ENCODE peak calls at places on chromosomes 16 and 17, in four cellular contexts. One of them, this sample, is unnamed.

GRCh38 chr16:7509919-7510705 is 177.5 kb downstream of the RBFOX1 start:
- DNase-seq in MM.1S: no peak
- DNase-seq in OCI-LY7: no peak
- DNase-seq in CD8-positive, alpha-beta T cell: no peak
- DNase-seq in this sample: no peak

GRCh38 chr16:766820-767640 is 6.5 kb downstream of the MSLN start:
- DNase-seq in OCI-LY7: no peak
- DNase-seq in MM.1S: no peak
- DNase-seq in CD8-positive, alpha-beta T cell: no peak
- DNase-seq in this sample: no peak

GRCh38 chr17:65246252-65246651 is 109.1 kb downstream of the RGS9 start:
- DNase-seq in OCI-LY7: no peak
- DNase-seq in MM.1S: no peak
- DNase-seq in CD8-positive, alpha-beta T cell: no peak
- DNase-seq in this sample: no peak

GRCh38 chr17:44489581-44489980 is 13.6 kb downstream of the GPATCH8 start:
- DNase-seq in OCI-LY7: no peak
- DNase-seq in CD8-positive, alpha-beta T cell: no peak
- DNase-seq in MM.1S: no peak
- DNase-seq in this sample: no peak

GRCh38 chr17:57092171-57092570 is 7.1 kb downstream of the AKAP1 start:
- DNase-seq in OCI-LY7: peak
- DNase-seq in CD8-positive, alpha-beta T cell: no peak
- DNase-seq in MM.1S: no peak
- DNase-seq in this sample: no peak

GRCh38 chr17:42618442-42619150 is 9.1 kb downstream of the TUBG1 start:
- DNase-seq in OCI-LY7: peak
- DNase-seq in MM.1S: peak
- DNase-seq in CD8-positive, alpha-beta T cell: no peak
- DNase-seq in this sample: no peak

GRCh38 chr17:9842057-9842758 is 16.5 kb downstream of the GLP2R start:
- DNase-seq in MM.1S: no peak
- DNase-seq in OCI-LY7: no peak
- DNase-seq in CD8-positive, alpha-beta T cell: no peak
- DNase-seq in this sample: no peak

GRCh38 chr16:15643453-15644305 is 725 bp upstream of the MARF1 start:
- DNase-seq in OCI-LY7: peak
- DNase-seq in MM.1S: peak
- DNase-seq in CD8-positive, alpha-beta T cell: no peak
- DNase-seq in this sample: peak

GRCh38 chr17:76997981-76998531 is 129.9 kb downstream of the MGAT5B start:
- DNase-seq in CD8-positive, alpha-beta T cell: peak
- DNase-seq in MM.1S: peak
- DNase-seq in OCI-LY7: peak
- DNase-seq in this sample: peak

GRCh38 chr17:49696233-49696761 is 11.5 kb downstream of the SLC35B1 start:
- DNase-seq in MM.1S: no peak
- DNase-seq in OCI-LY7: no peak
- DNase-seq in CD8-positive, alpha-beta T cell: peak
- DNase-seq in this sample: no peak

GRCh38 chr16:67026570-67026969 is 2.4 kb upstream of the CBFB start:
- DNase-seq in OCI-LY7: no peak
- DNase-seq in CD8-positive, alpha-beta T cell: no peak
- DNase-seq in MM.1S: no peak
- DNase-seq in this sample: no peak

GRCh38 chr16:11156401-11156800 is 99.6 kb downstream of the SOCS1 start:
- DNase-seq in MM.1S: no peak
- DNase-seq in CD8-positive, alpha-beta T cell: no peak
- DNase-seq in OCI-LY7: no peak
- DNase-seq in this sample: no peak

GRCh38 chr17:17352836-17353624 is 49.9 kb downstream of the NT5M start:
- DNase-seq in CD8-positive, alpha-beta T cell: no peak
- DNase-seq in OCI-LY7: no peak
- DNase-seq in MM.1S: no peak
- DNase-seq in this sample: no peak

GRCh38 chr17:32814837-32815236 is 62.1 kb downstream of the MYO1D start:
- DNase-seq in CD8-positive, alpha-beta T cell: no peak
- DNase-seq in MM.1S: no peak
- DNase-seq in OCI-LY7: no peak
- DNase-seq in this sample: no peak

GRCh38 chr16:50708373-50709060 is 15.1 kb downstream of the NOD2 start:
- DNase-seq in MM.1S: no peak
- DNase-seq in CD8-positive, alpha-beta T cell: no peak
- DNase-seq in OCI-LY7: no peak
- DNase-seq in this sample: no peak

GRCh38 chr17:65856865-65857264 is 295.4 kb upstream of the AXIN2 start:
- DNase-seq in OCI-LY7: no peak
- DNase-seq in CD8-positive, alpha-beta T cell: no peak
- DNase-seq in MM.1S: no peak
- DNase-seq in this sample: no peak

GRCh38 chr17:80693511-80693910 is 148.9 kb downstream of the RPTOR start:
- DNase-seq in MM.1S: no peak
- DNase-seq in OCI-LY7: no peak
- DNase-seq in CD8-positive, alpha-beta T cell: no peak
- DNase-seq in this sample: no peak

GRCh38 chr17:58702045-58702476 is 9.7 kb downstream of the RAD51C start:
- DNase-seq in MM.1S: no peak
- DNase-seq in CD8-positive, alpha-beta T cell: no peak
- DNase-seq in OCI-LY7: no peak
- DNase-seq in this sample: no peak
- H3K27ac ChIP-seq in MM.1S: no peak
- H3K27ac ChIP-seq in CD8-positive, alpha-beta T cell: no peak
- H3K27ac ChIP-seq in OCI-LY7: no peak
- H3K27ac ChIP-seq in this sample: no peak

DNA sequence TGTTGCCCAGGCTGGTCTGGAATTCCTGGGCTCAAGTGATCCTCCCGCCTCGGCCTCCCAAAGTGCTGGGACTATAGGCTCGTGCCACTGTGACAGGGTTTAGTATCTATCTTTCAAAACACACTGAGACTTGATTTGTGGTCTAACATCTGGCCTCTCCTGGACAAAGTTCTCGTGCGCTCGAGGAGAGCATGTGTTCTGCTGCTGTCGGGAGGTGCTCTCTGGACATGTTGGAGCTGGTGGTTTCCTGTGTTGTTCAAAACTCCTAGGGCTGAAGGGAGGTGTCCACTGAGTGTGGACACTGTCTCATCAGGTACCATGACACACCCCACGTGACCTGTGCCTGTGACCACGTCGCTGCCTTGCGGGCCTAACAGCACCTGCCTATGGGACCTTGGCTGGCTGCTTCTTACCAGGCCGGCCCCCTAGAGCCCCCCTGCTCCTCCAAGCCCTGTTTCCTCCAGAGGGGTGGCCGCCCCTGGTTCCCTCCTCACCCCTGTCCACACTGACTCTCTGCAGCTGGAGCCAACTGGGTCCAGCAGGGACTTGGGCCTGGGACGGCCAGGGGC is 5.6 kb downstream of the RFNG start:
- DNase-seq in CD8-positive, alpha-beta T cell: no peak
- DNase-seq in OCI-LY7: no peak
- DNase-seq in MM.1S: no peak
- DNase-seq in this sample: no peak
- H3K27ac ChIP-seq in CD8-positive, alpha-beta T cell: no peak
- H3K27ac ChIP-seq in OCI-LY7: no peak
- H3K27ac ChIP-seq in MM.1S: no peak
- H3K27ac ChIP-seq in this sample: no peak

GRCh38 chr17:41024702-41025101 is 2.3 kb downstream of the KRTAP1-5 start:
- DNase-seq in CD8-positive, alpha-beta T cell: no peak
- DNase-seq in MM.1S: no peak
- DNase-seq in OCI-LY7: no peak
- DNase-seq in this sample: no peak

GRCh38 chr17:41015473-41015872 is 6.5 kb upstream of the KRTAP3-1 start:
- DNase-seq in MM.1S: no peak
- DNase-seq in CD8-positive, alpha-beta T cell: no peak
- DNase-seq in OCI-LY7: no peak
- DNase-seq in this sample: no peak

GRCh38 chr17:41020346-41020745 is 6.7 kb downstream of the KRTAP1-5 start:
- DNase-seq in OCI-LY7: no peak
- DNase-seq in MM.1S: no peak
- DNase-seq in CD8-positive, alpha-beta T cell: no peak
- DNase-seq in this sample: no peak

GRCh38 chr17:41016578-41017215 is 7.8 kb upstream of the KRTAP3-1 start:
- DNase-seq in CD8-positive, alpha-beta T cell: no peak
- DNase-seq in OCI-LY7: no peak
- DNase-seq in MM.1S: no peak
- DNase-seq in this sample: no peak

DNA sequence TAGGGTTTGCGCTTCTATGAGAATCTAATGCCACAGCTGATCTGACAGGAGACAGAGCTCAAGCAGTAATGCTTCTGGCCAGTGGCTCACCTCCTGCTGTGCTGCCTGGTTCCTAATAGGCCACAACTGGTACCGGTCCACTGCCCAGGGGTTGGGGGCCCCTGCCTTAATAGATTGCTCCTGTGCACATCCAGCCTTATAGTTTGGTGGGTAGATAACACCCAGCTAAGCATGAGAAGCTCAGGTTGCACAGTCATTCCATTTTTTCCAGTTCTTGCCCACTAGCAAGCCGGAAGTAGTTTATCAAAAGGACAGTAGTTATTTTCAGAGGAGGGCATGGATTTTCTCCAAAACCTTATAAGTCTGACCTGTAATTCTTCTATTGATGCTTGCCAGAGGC is 7.6 kb downstream of the KRTAP1-5 start:
- DNase-seq in OCI-LY7: no peak
- DNase-seq in CD8-positive, alpha-beta T cell: no peak
- DNase-seq in MM.1S: no peak
- DNase-seq in this sample: no peak
- H3K27ac ChIP-seq in OCI-LY7: no peak
- H3K27ac ChIP-seq in CD8-positive, alpha-beta T cell: no peak
- H3K27ac ChIP-seq in MM.1S: no peak
- H3K27ac ChIP-seq in this sample: no peak

DNA sequence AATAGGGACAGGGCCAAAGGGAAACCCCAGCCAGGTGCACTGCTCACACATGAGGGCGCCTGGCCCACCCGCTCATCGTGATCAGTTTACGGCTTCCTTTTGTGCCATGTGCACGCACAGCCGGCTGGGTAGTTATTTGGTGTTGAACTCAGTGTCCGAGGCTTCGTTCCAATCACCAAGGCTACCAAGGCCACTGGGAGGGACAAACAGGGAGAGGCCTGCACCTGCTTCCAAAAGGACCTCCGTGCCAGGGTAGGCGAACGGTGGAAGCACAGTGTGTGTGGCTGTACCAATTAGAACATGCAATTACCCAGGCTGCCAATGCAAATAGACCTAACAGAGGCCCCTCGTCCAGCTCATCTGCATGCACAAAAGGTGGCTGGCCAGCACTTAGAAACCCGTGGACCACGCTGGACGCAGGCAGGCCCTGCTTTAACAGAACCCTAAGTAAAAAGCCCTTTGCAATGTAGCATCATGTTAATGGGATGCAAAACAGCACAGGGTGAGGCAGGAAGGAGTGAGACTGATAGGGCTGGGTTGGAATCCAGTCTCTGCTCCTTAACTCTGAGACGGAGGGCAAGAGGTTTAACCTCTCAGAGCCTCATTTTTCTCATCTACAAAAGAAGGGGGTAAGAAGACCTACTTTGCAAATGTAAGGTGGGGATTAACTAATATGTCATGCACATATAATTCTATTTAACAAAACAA is 204.0 kb downstream of the XYLT1 start:
- DNase-seq in MM.1S: no peak
- DNase-seq in CD8-positive, alpha-beta T cell: no peak
- DNase-seq in OCI-LY7: no peak
- DNase-seq in this sample: no peak
- H3K27ac ChIP-seq in MM.1S: no peak
- H3K27ac ChIP-seq in CD8-positive, alpha-beta T cell: no peak
- H3K27ac ChIP-seq in OCI-LY7: no peak
- H3K27ac ChIP-seq in this sample: no peak

GRCh38 chr17:40123811-40124114 is 2.0 kb downstream of the MSL1 start:
- DNase-seq in CD8-positive, alpha-beta T cell: no peak
- DNase-seq in OCI-LY7: no peak
- DNase-seq in MM.1S: no peak
- DNase-seq in this sample: no peak
- H3K27ac ChIP-seq in CD8-positive, alpha-beta T cell: peak
- H3K27ac ChIP-seq in OCI-LY7: peak
- H3K27ac ChIP-seq in MM.1S: peak
- H3K27ac ChIP-seq in this sample: peak

DNA sequence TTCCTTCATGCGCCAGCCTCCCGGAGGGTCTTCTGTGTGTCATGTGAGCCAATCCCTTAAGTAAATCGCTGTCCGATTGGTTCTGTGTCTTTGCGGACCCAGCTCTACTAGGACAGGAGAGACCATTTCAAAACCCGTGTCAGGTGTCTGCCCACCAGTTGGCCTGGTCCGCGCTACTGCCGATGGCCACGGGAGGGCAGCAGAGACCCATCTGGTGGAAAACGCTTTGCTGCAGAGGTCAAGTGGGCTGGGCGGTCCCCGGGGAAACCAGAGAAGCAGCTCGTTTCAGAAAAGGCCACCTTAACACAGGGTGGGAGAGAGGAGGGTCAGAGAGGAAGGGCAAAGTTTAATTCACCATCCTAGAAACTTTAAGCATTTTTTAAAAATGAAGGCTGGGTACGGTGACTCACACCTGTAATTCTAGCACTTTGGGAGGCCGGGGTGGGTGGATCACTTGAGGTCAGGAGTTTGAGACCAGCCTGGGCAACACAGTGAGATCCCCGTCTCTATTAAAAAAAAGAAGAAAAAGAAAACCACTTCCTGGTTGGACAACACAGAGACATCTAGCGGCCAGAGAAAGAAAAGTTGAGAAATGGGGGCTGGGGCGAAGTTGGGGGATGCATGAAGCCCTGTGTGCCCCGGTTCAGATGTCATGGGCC is 2.8 kb upstream of the CIBAR2 start:
- DNase-seq in OCI-LY7: peak
- DNase-seq in CD8-positive, alpha-beta T cell: peak
- DNase-seq in MM.1S: peak
- DNase-seq in this sample: peak
- H3K27ac ChIP-seq in OCI-LY7: no peak
- H3K27ac ChIP-seq in CD8-positive, alpha-beta T cell: no peak
- H3K27ac ChIP-seq in MM.1S: no peak
- H3K27ac ChIP-seq in this sample: no peak

GRCh38 chr16:47571711-47572110 is 110.6 kb downstream of the PHKB start:
- DNase-seq in MM.1S: no peak
- DNase-seq in OCI-LY7: no peak
- DNase-seq in CD8-positive, alpha-beta T cell: no peak
- DNase-seq in this sample: no peak

GRCh38 chr16:47565454-47565853 is 104.3 kb downstream of the PHKB start:
- DNase-seq in MM.1S: no peak
- DNase-seq in CD8-positive, alpha-beta T cell: no peak
- DNase-seq in OCI-LY7: no peak
- DNase-seq in this sample: no peak

GRCh38 chr16:47568355-47568754 is 107.2 kb downstream of the PHKB start:
- DNase-seq in CD8-positive, alpha-beta T cell: no peak
- DNase-seq in MM.1S: no peak
- DNase-seq in OCI-LY7: no peak
- DNase-seq in this sample: no peak

GRCh38 chr16:47571049-47571448 is 109.9 kb downstream of the PHKB start:
- DNase-seq in CD8-positive, alpha-beta T cell: no peak
- DNase-seq in OCI-LY7: no peak
- DNase-seq in MM.1S: no peak
- DNase-seq in this sample: no peak

GRCh38 chr16:47567321-47567720 is 106.2 kb downstream of the PHKB start:
- DNase-seq in CD8-positive, alpha-beta T cell: no peak
- DNase-seq in OCI-LY7: no peak
- DNase-seq in MM.1S: no peak
- DNase-seq in this sample: no peak
- H3K27ac ChIP-seq in CD8-positive, alpha-beta T cell: no peak
- H3K27ac ChIP-seq in OCI-LY7: no peak
- H3K27ac ChIP-seq in MM.1S: no peak
- H3K27ac ChIP-seq in this sample: no peak

GRCh38 chr16:57863434-57864160 is 61.3 kb upstream of the KIFC3 start:
- DNase-seq in MM.1S: peak
- DNase-seq in CD8-positive, alpha-beta T cell: no peak
- DNase-seq in OCI-LY7: no peak
- DNase-seq in this sample: no peak
- H3K27ac ChIP-seq in MM.1S: no peak
- H3K27ac ChIP-seq in CD8-positive, alpha-beta T cell: no peak
- H3K27ac ChIP-seq in OCI-LY7: no peak
- H3K27ac ChIP-seq in this sample: no peak